ENCODE peak calls at places on chromosomes 16 and 17, in nine cellular contexts. One of them, this sample, is unnamed.
A peak's percentile ranks its signal among the peaks of the same experiment; 100 is the strongest.

GRCh38 chr17:17051791-17052461 is 9.7 kb downstream of the MPRIP start:
- DNase-seq in NB4: peak; percentile 93
- DNase-seq in uterus: peak; percentile 15
- DNase-seq in prostate gland: no peak
- DNase-seq in IMR-90: peak; percentile 15
- DNase-seq in testis: peak; percentile 54
- DNase-seq in GM12891: no peak
- DNase-seq in breast epithelium: peak; percentile 49
- DNase-seq in H54: no peak
- DNase-seq in this sample: peak; percentile 57

GRCh38 chr16:85564277-85565051 is 48.7 kb upstream of the GSE1 start:
- DNase-seq in NB4: peak; percentile 59
- DNase-seq in uterus: no peak
- DNase-seq in prostate gland: no peak
- DNase-seq in IMR-90: no peak
- DNase-seq in testis: no peak
- DNase-seq in GM12891: no peak
- DNase-seq in breast epithelium: no peak
- DNase-seq in H54: no peak
- DNase-seq in this sample: peak; percentile 54

GRCh38 chr17:1324201-1324750 is 44.8 kb downstream of the TRARG1 start:
- DNase-seq in NB4: no peak
- DNase-seq in uterus: no peak
- DNase-seq in prostate gland: no peak
- DNase-seq in IMR-90: no peak
- DNase-seq in testis: peak; percentile 58
- DNase-seq in GM12891: no peak
- DNase-seq in breast epithelium: no peak
- DNase-seq in H54: no peak
- DNase-seq in this sample: no peak

GRCh38 chr16:1300664-1301476 is 8.6 kb upstream of the UBE2I start:
- DNase-seq in NB4: peak; percentile 59
- DNase-seq in uterus: peak; percentile 33
- DNase-seq in prostate gland: peak; percentile 48
- DNase-seq in IMR-90: peak; percentile 22
- DNase-seq in testis: peak; percentile 69
- DNase-seq in GM12891: peak; percentile 91
- DNase-seq in breast epithelium: peak; percentile 81
- DNase-seq in H54: peak; percentile 77
- DNase-seq in this sample: peak; percentile 84

GRCh38 chr16:11151156-11151904 is 104.7 kb downstream of the SOCS1 start:
- DNase-seq in NB4: no peak
- DNase-seq in uterus: no peak
- DNase-seq in prostate gland: no peak
- DNase-seq in IMR-90: no peak
- DNase-seq in testis: no peak
- DNase-seq in GM12891: no peak
- DNase-seq in breast epithelium: no peak
- DNase-seq in H54: no peak
- DNase-seq in this sample: no peak

GRCh38 chr17:2107050-2107449 is 52.1 kb downstream of the HIC1 start:
- DNase-seq in NB4: no peak
- DNase-seq in uterus: no peak
- DNase-seq in prostate gland: no peak
- DNase-seq in IMR-90: no peak
- DNase-seq in testis: no peak
- DNase-seq in GM12891: no peak
- DNase-seq in breast epithelium: no peak
- DNase-seq in H54: no peak
- DNase-seq in this sample: no peak

GRCh38 chr17:50845260-50846147 is 10.1 kb downstream of the WFIKKN2 start:
- DNase-seq in NB4: no peak
- DNase-seq in uterus: no peak
- DNase-seq in prostate gland: no peak
- DNase-seq in IMR-90: peak; percentile 60
- DNase-seq in testis: no peak
- DNase-seq in GM12891: no peak
- DNase-seq in breast epithelium: no peak
- DNase-seq in H54: peak; percentile 65
- DNase-seq in this sample: no peak

GRCh38 chr16:64808474-64808873 is 313.4 kb downstream of the CDH11 start:
- DNase-seq in NB4: no peak
- DNase-seq in uterus: no peak
- DNase-seq in prostate gland: no peak
- DNase-seq in IMR-90: no peak
- DNase-seq in testis: no peak
- DNase-seq in GM12891: no peak
- DNase-seq in breast epithelium: no peak
- DNase-seq in H54: no peak
- DNase-seq in this sample: no peak

GRCh38 chr17:50062323-50063243 is 6.7 kb downstream of the ITGA3 start:
- DNase-seq in NB4: no peak
- DNase-seq in uterus: peak; percentile 59
- DNase-seq in prostate gland: peak; percentile 94
- DNase-seq in IMR-90: peak; percentile 73
- DNase-seq in testis: peak; percentile 51
- DNase-seq in GM12891: no peak
- DNase-seq in breast epithelium: peak; percentile 84
- DNase-seq in H54: peak; percentile 88
- DNase-seq in this sample: peak; percentile 88

GRCh38 chr16:27367463-27368357 is 34.3 kb upstream of the IL21R start:
- DNase-seq in NB4: peak; percentile 83
- DNase-seq in uterus: peak; percentile 81
- DNase-seq in prostate gland: peak; percentile 65
- DNase-seq in IMR-90: peak; percentile 63
- DNase-seq in testis: peak; percentile 72
- DNase-seq in GM12891: peak; percentile 60
- DNase-seq in breast epithelium: peak; percentile 59
- DNase-seq in H54: peak; percentile 83
- DNase-seq in this sample: peak; percentile 88

GRCh38 chr17:45920083-45920482 is 25.7 kb downstream of the MAPT start:
- DNase-seq in NB4: no peak
- DNase-seq in uterus: no peak
- DNase-seq in prostate gland: no peak
- DNase-seq in IMR-90: no peak
- DNase-seq in testis: no peak
- DNase-seq in GM12891: no peak
- DNase-seq in breast epithelium: no peak
- DNase-seq in H54: no peak
- DNase-seq in this sample: no peak

GRCh38 chr16:1960665-1961630 is 1.6 kb downstream of the NDUFB10 start:
- DNase-seq in NB4: peak; percentile 87
- DNase-seq in uterus: no peak
- DNase-seq in prostate gland: no peak
- DNase-seq in IMR-90: peak; percentile 50
- DNase-seq in testis: no peak
- DNase-seq in GM12891: no peak
- DNase-seq in breast epithelium: no peak
- DNase-seq in H54: no peak
- DNase-seq in this sample: no peak

GRCh38 chr16:49923411-49923810 is 67.5 kb upstream of the ZNF423 start:
- DNase-seq in NB4: no peak
- DNase-seq in uterus: no peak
- DNase-seq in prostate gland: no peak
- DNase-seq in IMR-90: no peak
- DNase-seq in testis: no peak
- DNase-seq in GM12891: no peak
- DNase-seq in breast epithelium: no peak
- DNase-seq in H54: no peak
- DNase-seq in this sample: no peak

GRCh38 chr17:6572997-6573396 is 16.6 kb upstream of the PITPNM3 start:
- DNase-seq in NB4: no peak
- DNase-seq in uterus: no peak
- DNase-seq in prostate gland: no peak
- DNase-seq in IMR-90: no peak
- DNase-seq in testis: no peak
- DNase-seq in GM12891: no peak
- DNase-seq in breast epithelium: peak; percentile 42
- DNase-seq in H54: no peak
- DNase-seq in this sample: no peak

GRCh38 chr16:24989417-24989978 is 25.7 kb downstream of the ARHGAP17 start:
- DNase-seq in NB4: no peak
- DNase-seq in uterus: no peak
- DNase-seq in prostate gland: no peak
- DNase-seq in IMR-90: peak; percentile 28
- DNase-seq in testis: no peak
- DNase-seq in GM12891: no peak
- DNase-seq in breast epithelium: no peak
- DNase-seq in H54: no peak
- DNase-seq in this sample: no peak

GRCh38 chr17:77375917-77376651 is 235.3 kb downstream of the SEC14L1 start:
- DNase-seq in NB4: no peak
- DNase-seq in uterus: peak; percentile 76
- DNase-seq in prostate gland: no peak
- DNase-seq in IMR-90: peak; percentile 92
- DNase-seq in testis: peak; percentile 72
- DNase-seq in GM12891: peak; percentile 59
- DNase-seq in breast epithelium: no peak
- DNase-seq in H54: no peak
- DNase-seq in this sample: peak; percentile 55

GRCh38 chr17:28552201-28552999 is at the start of gene UNC119:
- DNase-seq in NB4: peak; percentile 84
- DNase-seq in uterus: peak; percentile 79
- DNase-seq in prostate gland: peak; percentile 73
- DNase-seq in IMR-90: peak; percentile 46
- DNase-seq in testis: peak; percentile 89
- DNase-seq in GM12891: peak; percentile 87
- DNase-seq in breast epithelium: peak; percentile 71
- DNase-seq in H54: peak; percentile 91
- DNase-seq in this sample: peak; percentile 87
- TF ChIP-seq POLR2A in NB4: peak; percentile 70
- TF ChIP-seq POLR2A in uterus: peak; percentile 18
- TF ChIP-seq POLR2A in prostate gland: peak; percentile 81
- TF ChIP-seq POLR2A in IMR-90: peak; percentile 41
- TF ChIP-seq POLR2A in testis: no peak
- TF ChIP-seq POLR2A in GM12891: peak; percentile 41
- TF ChIP-seq POLR2A in breast epithelium: no peak
- TF ChIP-seq POLR2A in H54: peak; percentile 97
- TF ChIP-seq POLR2A in this sample: peak; percentile 53

DNA sequence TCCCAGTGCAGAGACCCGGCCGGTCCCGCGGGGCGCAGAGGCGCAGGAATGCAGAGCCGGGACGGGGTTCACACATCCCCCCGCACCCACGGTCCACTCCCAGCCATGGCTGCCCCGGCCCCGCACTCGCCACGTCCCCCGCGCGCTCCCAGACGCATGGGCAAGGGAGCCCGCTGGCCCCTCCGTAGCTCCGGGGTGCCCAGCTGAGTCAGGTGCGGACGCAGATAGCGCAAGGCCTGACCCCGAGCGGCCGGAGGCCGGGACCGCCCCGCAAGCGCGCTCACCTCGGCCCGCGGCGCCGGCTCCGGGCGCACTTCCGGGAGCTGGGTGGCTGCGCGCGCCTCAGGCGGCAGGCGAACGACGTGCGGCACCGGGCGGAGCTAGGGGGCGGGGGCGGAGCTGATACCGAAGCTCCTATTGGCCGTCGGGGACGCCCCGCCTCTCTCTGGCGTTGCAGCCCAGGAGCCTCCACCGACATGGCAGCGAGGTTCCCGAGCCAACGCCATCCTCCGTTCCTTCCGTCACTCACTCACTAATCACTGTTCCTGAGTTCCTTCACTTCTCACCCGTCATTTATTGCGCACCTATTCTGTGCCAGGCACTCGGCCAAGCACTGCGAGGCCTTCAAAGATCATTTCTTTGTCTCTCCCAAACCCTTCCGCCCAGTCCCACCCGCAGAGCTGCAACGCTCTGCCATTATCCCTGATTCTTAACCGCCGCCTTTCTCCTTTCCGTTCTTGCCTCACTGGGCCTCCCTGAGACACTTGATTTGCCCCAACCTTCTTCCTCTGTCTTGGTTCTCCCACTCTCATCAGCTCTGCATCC is at the start of gene ZNF18:
- DNase-seq in NB4: peak; percentile 97
- DNase-seq in uterus: peak; percentile 96
- DNase-seq in prostate gland: peak; percentile 96
- DNase-seq in IMR-90: peak; percentile 90
- DNase-seq in testis: peak; percentile 98
- DNase-seq in GM12891: peak; percentile 90
- DNase-seq in breast epithelium: peak; percentile 95
- DNase-seq in H54: peak; percentile 93
- DNase-seq in this sample: peak; percentile 98
- TF ChIP-seq POLR2A in NB4: peak; percentile 88
- TF ChIP-seq POLR2A in uterus: peak; percentile 97
- TF ChIP-seq POLR2A in prostate gland: peak; percentile 97
- TF ChIP-seq POLR2A in IMR-90: peak; percentile 94
- TF ChIP-seq POLR2A in testis: peak; percentile 86
- TF ChIP-seq POLR2A in GM12891: peak; percentile 99
- TF ChIP-seq POLR2A in breast epithelium: peak; percentile 69
- TF ChIP-seq POLR2A in H54: peak; percentile 97
- TF ChIP-seq POLR2A in this sample: peak; percentile 95

GRCh38 chr17:4939554-4939803 is 367 bp downstream of the SLC25A11 start:
- DNase-seq in NB4: no peak
- DNase-seq in uterus: no peak
- DNase-seq in prostate gland: no peak
- DNase-seq in IMR-90: no peak
- DNase-seq in testis: no peak
- DNase-seq in GM12891: no peak
- DNase-seq in breast epithelium: no peak
- DNase-seq in H54: no peak
- DNase-seq in this sample: peak; percentile 32

GRCh38 chr17:4938670-4939553 is 934 bp downstream of the SLC25A11 start:
- DNase-seq in NB4: no peak
- DNase-seq in uterus: no peak
- DNase-seq in prostate gland: no peak
- DNase-seq in IMR-90: no peak
- DNase-seq in testis: no peak
- DNase-seq in GM12891: no peak
- DNase-seq in breast epithelium: no peak
- DNase-seq in H54: no peak
- DNase-seq in this sample: no peak

GRCh38 chr17:4941027-4941610 is 1.1 kb downstream of the RNF167 start:
- DNase-seq in NB4: no peak
- DNase-seq in uterus: no peak
- DNase-seq in prostate gland: no peak
- DNase-seq in IMR-90: no peak
- DNase-seq in testis: no peak
- DNase-seq in GM12891: no peak
- DNase-seq in breast epithelium: no peak
- DNase-seq in H54: no peak
- DNase-seq in this sample: no peak

GRCh38 chr17:4940625-4941021 is 555 bp downstream of the RNF167 start:
- DNase-seq in NB4: peak; percentile 59
- DNase-seq in uterus: no peak
- DNase-seq in prostate gland: no peak
- DNase-seq in IMR-90: no peak
- DNase-seq in testis: no peak
- DNase-seq in GM12891: no peak
- DNase-seq in breast epithelium: no peak
- DNase-seq in H54: no peak
- DNase-seq in this sample: peak; percentile 60

GRCh38 chr17:4939804-4940624 is at the start of the genes RNF167 and SLC25A11:
- DNase-seq in NB4: peak; percentile 98
- DNase-seq in uterus: peak; percentile 97
- DNase-seq in prostate gland: peak; percentile 97
- DNase-seq in IMR-90: peak; percentile 100
- DNase-seq in testis: peak; percentile 97
- DNase-seq in GM12891: peak; percentile 92
- DNase-seq in breast epithelium: peak; percentile 95
- DNase-seq in H54: peak; percentile 98
- DNase-seq in this sample: peak; percentile 96
- TF ChIP-seq POLR2A in NB4: peak; percentile 76
- TF ChIP-seq POLR2A in uterus: peak; percentile 37
- TF ChIP-seq POLR2A in prostate gland: peak; percentile 67
- TF ChIP-seq POLR2A in IMR-90: peak; percentile 71
- TF ChIP-seq POLR2A in testis: no peak
- TF ChIP-seq POLR2A in GM12891: peak; percentile 80
- TF ChIP-seq POLR2A in breast epithelium: no peak
- TF ChIP-seq POLR2A in H54: peak; percentile 79
- TF ChIP-seq POLR2A in this sample: peak; percentile 73

GRCh38 chr17:41773190-41773588 is 13.3 kb downstream of the JUP start:
- DNase-seq in NB4: no peak
- DNase-seq in uterus: peak; percentile 73
- DNase-seq in prostate gland: peak; percentile 89
- DNase-seq in IMR-90: peak; percentile 91
- DNase-seq in testis: no peak
- DNase-seq in GM12891: no peak
- DNase-seq in breast epithelium: peak; percentile 82
- DNase-seq in H54: peak; percentile 94
- DNase-seq in this sample: peak; percentile 93
- TF ChIP-seq POLR2A in NB4: no peak
- TF ChIP-seq POLR2A in uterus: no peak
- TF ChIP-seq POLR2A in prostate gland: peak; percentile 50
- TF ChIP-seq POLR2A in IMR-90: no peak
- TF ChIP-seq POLR2A in testis: no peak
- TF ChIP-seq POLR2A in GM12891: no peak
- TF ChIP-seq POLR2A in breast epithelium: no peak
- TF ChIP-seq POLR2A in H54: no peak
- TF ChIP-seq POLR2A in this sample: peak; percentile 79

This sample was measured in transverse colon.